ENCODE peak calls at places on chromosomes 5 and 9, in six cellular contexts. G is aorta, J is anterior cingulate cortex, X is cardiac fibroblast, Y is NCI-H1105, C is dorsolateral prefrontal cortex. W is an unnamed sample.

GRCh38 chr5:7671420-7671819 is 179.5 kb downstream of the CFAP90 start:
- DNase-seq in X (no peak), C (no peak), G (no peak), Y (no peak), J (no peak), W (no peak)

GRCh38 chr5:164119806-164120440 is 614.5 kb downstream of the MAT2B start:
- DNase-seq in C (no peak), J (no peak), X (peak), Y (no peak), G (no peak), W (peak)

GRCh38 chr9:109224751-109225150 is 57.7 kb upstream of the FRRS1L start:
- DNase-seq in G (no peak), C (no peak), Y (no peak), X (no peak), J (no peak), W (no peak)

GRCh38 chr5:146390469-146390868 is 51.8 kb downstream of the POU4F3 start:
- DNase-seq in G (no peak), X (no peak), C (no peak), J (no peak), Y (no peak), W (no peak)

GRCh38 chr5:36777105-36777757 is 99.3 kb upstream of the NIPBL start:
- DNase-seq in X (peak), J (no peak), Y (no peak), G (no peak), C (no peak), W (no peak)

GRCh38 chr5:81852277-81853004 is 101.5 kb upstream of the SSBP2 start:
- DNase-seq in J (no peak), C (peak), G (peak), X (peak), Y (no peak), W (peak)

GRCh38 chr9:113426701-113427100 is 16.2 kb downstream of the C9orf43 start:
- DNase-seq in J (no peak), C (no peak), X (peak), G (no peak), Y (no peak), W (no peak)

GRCh38 chr5:36458746-36459145 is 147.7 kb upstream of the SLC1A3 start:
- DNase-seq in Y (no peak), G (no peak), X (no peak), J (no peak), C (no peak), W (no peak)

GRCh38 chr5:131610198-131611063 is 24.6 kb downstream of the RAPGEF6 start:
- DNase-seq in Y (no peak), C (no peak), X (peak), J (no peak), G (no peak), W (peak)

GRCh38 chr9:35868972-35869371 is 1.2 kb downstream of the OR13J1 start:
- DNase-seq in G (no peak), Y (no peak), C (no peak), X (no peak), J (no peak), W (no peak)

GRCh38 chr5:132822650-132823480 is 7.6 kb downstream of the SHROOM1 start:
- DNase-seq in C (no peak), X (peak), Y (no peak), J (peak), G (no peak), W (no peak)

GRCh38 chr9:106860731-106861584 is 2.0 kb upstream of the ZNF462 start:
- DNase-seq in C (no peak), Y (no peak), J (no peak), X (peak), G (peak), W (peak)

GRCh38 chr5:61290815-61291214 is 41.2 kb upstream of the ZSWIM6 start:
- DNase-seq in C (no peak), G (no peak), X (peak), Y (no peak), J (no peak), W (peak)

GRCh38 chr9:111661802-111662491 is 542 bp downstream of the GNG10 start:
- DNase-seq in C (peak), Y (peak), X (peak), G (peak), J (peak), W (no peak)

GRCh38 chr9:108779506-108779905 is 76.3 kb downstream of the ACTL7B start:
- DNase-seq in X (no peak), C (no peak), G (no peak), J (no peak), Y (no peak), W (no peak)

GRCh38 chr5:150487199-150488061 is 20.5 kb upstream of the NDST1 start:
- DNase-seq in Y (no peak), X (peak), J (peak), C (peak), G (no peak), W (peak)

GRCh38 chr5:134879456-134879855 is 5.3 kb downstream of the TXNDC15 start:
- DNase-seq in Y (no peak), J (no peak), X (no peak), G (no peak), C (no peak), W (no peak)

GRCh38 chr5:53972314-53972713 is 338.1 kb downstream of the ARL15 start:
- DNase-seq in G (no peak), J (no peak), Y (no peak), C (no peak), X (no peak), W (no peak)

GRCh38 chr5:142551242-142552067 is 134.4 kb downstream of the FGF1 start:
- DNase-seq in J (no peak), C (no peak), Y (no peak), G (no peak), X (peak), W (no peak)

GRCh38 chr9:36078047-36078446 is 41.3 kb downstream of the RECK start:
- DNase-seq in Y (no peak), G (no peak), J (no peak), C (no peak), X (no peak), W (no peak)

GRCh38 chr5:80569961-80570786 is at the start of gene ANKRD34B:
- DNase-seq in C (no peak), X (no peak), Y (peak), G (peak), J (no peak), W (no peak)

GRCh38 chr9:113675475-113675941 is 200.6 kb upstream of the ZNF618 start:
- DNase-seq in J (no peak), Y (no peak), C (no peak), G (peak), X (peak), W (peak)

GRCh38 chr9:81032030-81032572 is 657.2 kb downstream of the TLE1 start:
- DNase-seq in C (peak), J (peak), Y (no peak), G (peak), X (peak), W (peak)

GRCh38 chr5:55823151-55823796 is 27.9 kb upstream of the IL31RA start:
- DNase-seq in X (no peak), C (no peak), Y (no peak), G (no peak), J (no peak), W (no peak)

GRCh38 chr5:78755822-78756429 is 107.4 kb upstream of the LHFPL2 start:
- DNase-seq in J (no peak), X (no peak), G (no peak), C (no peak), Y (no peak), W (no peak)

GRCh38 chr5:129460951-129461815 is 1.1 kb downstream of the ADAMTS19 start:
- DNase-seq in X (peak), Y (peak), J (peak), C (peak), G (peak), W (no peak)

GRCh38 chr9:88387035-88387732 is 1.1 kb upstream of the SPIN1 start:
- DNase-seq in C (peak), Y (peak), J (no peak), X (peak), G (no peak), W (no peak)

GRCh38 chr9:121750715-121751623 is 99.5 kb downstream of the DAB2IP start:
- DNase-seq in C (peak), Y (no peak), G (no peak), J (peak), X (no peak), W (no peak)

GRCh38 chr9:96413312-96414221 is 4.6 kb downstream of the ZNF367 start:
- DNase-seq in G (no peak), Y (no peak), J (no peak), X (no peak), C (no peak), W (no peak)

GRCh38 chr9:38621434-38622082 is 1.2 kb upstream of the ANKRD18A start:
- DNase-seq in X (no peak), G (no peak), Y (peak), C (no peak), J (peak), W (peak)